ENCODE peak calls at places on chromosomes 3 and 15, in four cellular contexts. One of them, this sample, is unnamed.

GRCh38 chr3:151015762-151016161 is 43.2 kb upstream of the CLRN1 start:
- DNase-seq in endothelial cell: no peak
- DNase-seq in nephron progenitor cell: no peak
- DNase-seq in mesothelial cell of epicardium: no peak
- DNase-seq in this sample: no peak

GRCh38 chr15:62026707-62027565 is 33.3 kb downstream of the VPS13C start:
- DNase-seq in endothelial cell: no peak
- DNase-seq in nephron progenitor cell: no peak
- DNase-seq in mesothelial cell of epicardium: no peak
- DNase-seq in this sample: no peak

GRCh38 chr3:127990461-127990860 is 61.8 kb upstream of the SEC61A1 start:
- DNase-seq in endothelial cell: no peak
- DNase-seq in mesothelial cell of epicardium: no peak
- DNase-seq in nephron progenitor cell: no peak
- DNase-seq in this sample: no peak

GRCh38 chr3:67804545-67804944 is 150.1 kb upstream of the SUCLG2 start:
- DNase-seq in endothelial cell: no peak
- DNase-seq in nephron progenitor cell: no peak
- DNase-seq in mesothelial cell of epicardium: no peak
- DNase-seq in this sample: no peak

GRCh38 chr3:184531580-184532290 is 29.9 kb upstream of the EPHB3 start:
- DNase-seq in nephron progenitor cell: no peak
- DNase-seq in endothelial cell: no peak
- DNase-seq in mesothelial cell of epicardium: no peak
- DNase-seq in this sample: peak

GRCh38 chr3:180762866-180763265 is 83.6 kb upstream of the CCDC39 start:
- DNase-seq in endothelial cell: no peak
- DNase-seq in mesothelial cell of epicardium: no peak
- DNase-seq in nephron progenitor cell: no peak
- DNase-seq in this sample: no peak

GRCh38 chr3:146577662-146578061 is 27.5 kb downstream of the PLSCR5 start:
- DNase-seq in mesothelial cell of epicardium: no peak
- DNase-seq in nephron progenitor cell: no peak
- DNase-seq in endothelial cell: no peak
- DNase-seq in this sample: no peak

GRCh38 chr3:149224736-149225594 is 3.3 kb upstream of the CP start:
- DNase-seq in endothelial cell: no peak
- DNase-seq in mesothelial cell of epicardium: no peak
- DNase-seq in nephron progenitor cell: no peak
- DNase-seq in this sample: no peak

GRCh38 chr3:13588971-13589370 is 40.0 kb downstream of the FBLN2 start:
- DNase-seq in mesothelial cell of epicardium: no peak
- DNase-seq in endothelial cell: no peak
- DNase-seq in nephron progenitor cell: no peak
- DNase-seq in this sample: no peak

GRCh38 chr3:167198949-167199348 is 181.1 kb downstream of the ZBBX start:
- DNase-seq in mesothelial cell of epicardium: no peak
- DNase-seq in nephron progenitor cell: no peak
- DNase-seq in endothelial cell: no peak
- DNase-seq in this sample: no peak

GRCh38 chr3:73206006-73206405 is 144.5 kb downstream of the EBLN2 start:
- DNase-seq in endothelial cell: no peak
- DNase-seq in mesothelial cell of epicardium: no peak
- DNase-seq in nephron progenitor cell: no peak
- DNase-seq in this sample: no peak

GRCh38 chr15:68208136-68208535 is 3.0 kb upstream of the CALML4 start:
- DNase-seq in endothelial cell: no peak
- DNase-seq in mesothelial cell of epicardium: no peak
- DNase-seq in nephron progenitor cell: no peak
- DNase-seq in this sample: no peak

GRCh38 chr3:46488735-46489361 is 8.9 kb upstream of the RTP3 start:
- DNase-seq in mesothelial cell of epicardium: peak
- DNase-seq in endothelial cell: peak
- DNase-seq in nephron progenitor cell: peak
- DNase-seq in this sample: peak

GRCh38 chr3:4309476-4310121 is 6.4 kb downstream of the SETMAR start:
- DNase-seq in nephron progenitor cell: no peak
- DNase-seq in endothelial cell: no peak
- DNase-seq in mesothelial cell of epicardium: no peak
- DNase-seq in this sample: no peak

GRCh38 chr3:172608575-172608974 is 85.3 kb upstream of the TNFSF10 start:
- DNase-seq in mesothelial cell of epicardium: no peak
- DNase-seq in nephron progenitor cell: no peak
- DNase-seq in endothelial cell: no peak
- DNase-seq in this sample: no peak

GRCh38 chr3:36920884-36921567 is 23.8 kb downstream of the TRANK1 start:
- DNase-seq in nephron progenitor cell: no peak
- DNase-seq in endothelial cell: no peak
- DNase-seq in mesothelial cell of epicardium: no peak
- DNase-seq in this sample: no peak

GRCh38 chr3:193890036-193890897 is 245.7 kb upstream of the HES1 start:
- DNase-seq in mesothelial cell of epicardium: no peak
- DNase-seq in nephron progenitor cell: no peak
- DNase-seq in endothelial cell: no peak
- DNase-seq in this sample: peak

GRCh38 chr3:134795776-134796312 is 784 bp downstream of the EPHB1 start:
- DNase-seq in nephron progenitor cell: peak
- DNase-seq in mesothelial cell of epicardium: no peak
- DNase-seq in endothelial cell: no peak
- DNase-seq in this sample: peak

GRCh38 chr3:133568294-133569014 is 5.0 kb upstream of the CDV3 start:
- DNase-seq in nephron progenitor cell: no peak
- DNase-seq in endothelial cell: no peak
- DNase-seq in mesothelial cell of epicardium: no peak
- DNase-seq in this sample: no peak

GRCh38 chr3:57126244-57126643 is 38.9 kb downstream of the IL17RD start:
- DNase-seq in endothelial cell: no peak
- DNase-seq in mesothelial cell of epicardium: no peak
- DNase-seq in nephron progenitor cell: no peak
- DNase-seq in this sample: peak

GRCh38 chr3:178263236-178263916 is 272.9 kb upstream of the KCNMB2 start:
- DNase-seq in nephron progenitor cell: no peak
- DNase-seq in mesothelial cell of epicardium: no peak
- DNase-seq in endothelial cell: no peak
- DNase-seq in this sample: no peak

GRCh38 chr3:8421267-8421666 is 80.4 kb upstream of the LMCD1 start:
- DNase-seq in nephron progenitor cell: no peak
- DNase-seq in mesothelial cell of epicardium: no peak
- DNase-seq in endothelial cell: peak
- DNase-seq in this sample: no peak

GRCh38 chr15:25728816-25729215 is 134.3 kb downstream of the ATP10A start:
- DNase-seq in nephron progenitor cell: no peak
- DNase-seq in mesothelial cell of epicardium: no peak
- DNase-seq in endothelial cell: no peak
- DNase-seq in this sample: no peak

GRCh38 chr3:170560717-170561382 is 25.0 kb downstream of the SLC7A14 start:
- DNase-seq in mesothelial cell of epicardium: no peak
- DNase-seq in endothelial cell: no peak
- DNase-seq in nephron progenitor cell: no peak
- DNase-seq in this sample: no peak

GRCh38 chr3:81097894-81098293 is 663.6 kb downstream of the GBE1 start:
- DNase-seq in endothelial cell: no peak
- DNase-seq in nephron progenitor cell: no peak
- DNase-seq in mesothelial cell of epicardium: no peak
- DNase-seq in this sample: no peak
- TF ChIP-seq CTCF in endothelial cell: no peak
- TF ChIP-seq CTCF in nephron progenitor cell: no peak
- TF ChIP-seq CTCF in mesothelial cell of epicardium: no peak
- TF ChIP-seq CTCF in this sample: no peak

GRCh38 chr3:16513141-16514020 is at the start of gene RFTN1:
- DNase-seq in endothelial cell: peak
- DNase-seq in nephron progenitor cell: peak
- DNase-seq in mesothelial cell of epicardium: peak
- DNase-seq in this sample: peak
- TF ChIP-seq CTCF in endothelial cell: no peak
- TF ChIP-seq CTCF in nephron progenitor cell: no peak
- TF ChIP-seq CTCF in mesothelial cell of epicardium: no peak
- TF ChIP-seq CTCF in this sample: peak

GRCh38 chr3:20510396-20510795 is 324.4 kb upstream of the SGO1 start:
- DNase-seq in endothelial cell: no peak
- DNase-seq in mesothelial cell of epicardium: no peak
- DNase-seq in nephron progenitor cell: no peak
- DNase-seq in this sample: no peak

GRCh38 chr3:20515834-20516233 is 329.8 kb upstream of the SGO1 start:
- DNase-seq in mesothelial cell of epicardium: no peak
- DNase-seq in nephron progenitor cell: no peak
- DNase-seq in endothelial cell: no peak
- DNase-seq in this sample: no peak

DNA sequence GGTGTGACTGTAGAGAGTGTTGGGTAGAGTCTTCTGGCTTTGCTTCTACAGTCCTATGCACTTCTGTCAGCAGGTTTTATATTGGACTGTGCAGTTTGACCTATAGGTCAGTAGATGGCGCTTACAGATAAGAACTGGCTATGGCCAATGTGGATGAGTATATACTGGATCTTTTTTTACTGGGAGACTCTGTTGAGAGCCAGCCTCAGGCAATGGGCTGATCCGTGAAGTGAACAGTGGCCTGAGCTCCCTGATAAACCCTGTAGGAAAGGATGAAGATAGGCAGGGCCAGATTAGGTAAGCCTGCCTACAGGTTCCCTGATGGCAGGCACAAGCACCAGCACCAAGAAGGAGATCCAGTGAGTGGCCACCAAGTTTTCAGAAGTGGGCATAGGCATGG is 325.9 kb upstream of the SGO1 start:
- DNase-seq in mesothelial cell of epicardium: no peak
- DNase-seq in endothelial cell: peak
- DNase-seq in nephron progenitor cell: peak
- DNase-seq in this sample: peak
- TF ChIP-seq CTCF in mesothelial cell of epicardium: peak
- TF ChIP-seq CTCF in endothelial cell: peak
- TF ChIP-seq CTCF in nephron progenitor cell: peak
- TF ChIP-seq CTCF in this sample: peak

GRCh38 chr15:23866832-23867231 is 179.7 kb upstream of the NDN start:
- DNase-seq in endothelial cell: no peak
- DNase-seq in nephron progenitor cell: no peak
- DNase-seq in mesothelial cell of epicardium: no peak
- DNase-seq in this sample: no peak
- TF ChIP-seq CTCF in endothelial cell: peak
- TF ChIP-seq CTCF in nephron progenitor cell: no peak
- TF ChIP-seq CTCF in mesothelial cell of epicardium: no peak
- TF ChIP-seq CTCF in this sample: peak

DNA sequence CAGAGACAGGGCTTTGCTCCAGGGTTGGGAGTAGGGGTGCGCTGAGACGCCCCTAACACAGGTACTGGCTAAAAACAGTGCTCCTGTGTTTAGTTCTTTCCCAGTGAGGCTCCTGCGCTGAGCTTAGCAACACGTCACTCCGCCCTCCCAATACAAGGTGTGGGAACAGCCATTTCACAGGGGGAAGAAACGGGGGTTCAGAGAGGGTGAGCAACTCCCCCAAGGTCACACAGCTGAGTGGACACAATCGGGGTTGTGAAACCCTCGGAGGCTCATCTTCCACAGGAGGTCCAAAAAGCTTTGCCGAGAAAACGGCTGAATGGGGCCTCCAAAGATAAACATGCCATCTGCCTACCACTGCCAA is 628 bp downstream of the PRRT3 start:
- DNase-seq in nephron progenitor cell: no peak
- DNase-seq in mesothelial cell of epicardium: no peak
- DNase-seq in endothelial cell: no peak
- DNase-seq in this sample: no peak
- TF ChIP-seq CTCF in nephron progenitor cell: no peak
- TF ChIP-seq CTCF in mesothelial cell of epicardium: no peak
- TF ChIP-seq CTCF in endothelial cell: no peak
- TF ChIP-seq CTCF in this sample: no peak

GRCh38 chr3:52289747-52290595 is 2.3 kb downstream of the GLYCTK start:
- DNase-seq in nephron progenitor cell: no peak
- DNase-seq in mesothelial cell of epicardium: no peak
- DNase-seq in endothelial cell: no peak
- DNase-seq in this sample: peak
- TF ChIP-seq CTCF in nephron progenitor cell: no peak
- TF ChIP-seq CTCF in mesothelial cell of epicardium: peak
- TF ChIP-seq CTCF in endothelial cell: no peak
- TF ChIP-seq CTCF in this sample: peak

GRCh38 chr3:38046821-38047220 is 7.8 kb downstream of the DLEC1 start:
- DNase-seq in mesothelial cell of epicardium: no peak
- DNase-seq in endothelial cell: no peak
- DNase-seq in nephron progenitor cell: no peak
- DNase-seq in this sample: no peak
- TF ChIP-seq CTCF in mesothelial cell of epicardium: no peak
- TF ChIP-seq CTCF in endothelial cell: no peak
- TF ChIP-seq CTCF in nephron progenitor cell: no peak
- TF ChIP-seq CTCF in this sample: no peak

This sample was measured in endodermal cell.